ENCODE peak calls at places on chromosomes 5 and 9, in ten cellular contexts. One of them, this sample, is unnamed.

GRCh38 chr5:93245226-93245625 is 335.8 kb downstream of the NR2F1-AS1 start:
- DNase-seq in OCI-LY7: no peak
- DNase-seq in pancreas: no peak
- DNase-seq in stomach: no peak
- DNase-seq in heart left ventricle: no peak
- DNase-seq in foreskin fibroblast: no peak
- DNase-seq in iPS DF 6.9: no peak
- DNase-seq in heart right ventricle: no peak
- DNase-seq in astrocyte of the spinal cord: no peak
- DNase-seq in brain microvascular endothelial cell: no peak
- DNase-seq in this sample: no peak

GRCh38 chr5:67610191-67610912 is 413.8 kb upstream of the CD180 start:
- DNase-seq in OCI-LY7: no peak
- DNase-seq in pancreas: no peak
- DNase-seq in stomach: no peak
- DNase-seq in heart left ventricle: no peak
- DNase-seq in foreskin fibroblast: peak
- DNase-seq in iPS DF 6.9: no peak
- DNase-seq in heart right ventricle: no peak
- DNase-seq in astrocyte of the spinal cord: no peak
- DNase-seq in brain microvascular endothelial cell: no peak
- DNase-seq in this sample: peak

GRCh38 chr5:174503461-174504265 is 220.7 kb upstream of the MSX2 start:
- DNase-seq in OCI-LY7: no peak
- DNase-seq in pancreas: no peak
- DNase-seq in stomach: peak
- DNase-seq in heart left ventricle: no peak
- DNase-seq in foreskin fibroblast: peak
- DNase-seq in iPS DF 6.9: no peak
- DNase-seq in heart right ventricle: no peak
- DNase-seq in astrocyte of the spinal cord: peak
- DNase-seq in brain microvascular endothelial cell: no peak
- DNase-seq in this sample: no peak

GRCh38 chr5:71922584-71923106 is 184.6 kb upstream of the MAP1B start:
- DNase-seq in OCI-LY7: no peak
- DNase-seq in pancreas: no peak
- DNase-seq in stomach: no peak
- DNase-seq in heart left ventricle: no peak
- DNase-seq in foreskin fibroblast: peak
- DNase-seq in iPS DF 6.9: peak
- DNase-seq in heart right ventricle: no peak
- DNase-seq in astrocyte of the spinal cord: peak
- DNase-seq in brain microvascular endothelial cell: peak
- DNase-seq in this sample: no peak

GRCh38 chr5:167754501-167754941 is 536.9 kb upstream of the WWC1 start:
- DNase-seq in OCI-LY7: no peak
- DNase-seq in pancreas: no peak
- DNase-seq in stomach: no peak
- DNase-seq in heart left ventricle: no peak
- DNase-seq in foreskin fibroblast: peak
- DNase-seq in iPS DF 6.9: no peak
- DNase-seq in heart right ventricle: no peak
- DNase-seq in astrocyte of the spinal cord: peak
- DNase-seq in brain microvascular endothelial cell: no peak
- DNase-seq in this sample: no peak

GRCh38 chr5:132813599-132814440 is 718 bp downstream of the SOWAHA start:
- DNase-seq in OCI-LY7: no peak
- DNase-seq in pancreas: no peak
- DNase-seq in stomach: peak
- DNase-seq in heart left ventricle: peak
- DNase-seq in foreskin fibroblast: peak
- DNase-seq in iPS DF 6.9: no peak
- DNase-seq in heart right ventricle: no peak
- DNase-seq in astrocyte of the spinal cord: no peak
- DNase-seq in brain microvascular endothelial cell: no peak
- DNase-seq in this sample: no peak

GRCh38 chr5:33969572-33970452 is 14.7 kb downstream of the SLC45A2 start:
- DNase-seq in OCI-LY7: peak
- DNase-seq in pancreas: no peak
- DNase-seq in stomach: no peak
- DNase-seq in heart left ventricle: peak
- DNase-seq in foreskin fibroblast: peak
- DNase-seq in iPS DF 6.9: peak
- DNase-seq in heart right ventricle: no peak
- DNase-seq in astrocyte of the spinal cord: peak
- DNase-seq in brain microvascular endothelial cell: peak
- DNase-seq in this sample: peak

GRCh38 chr9:129289883-129290282 is 111.8 kb upstream of the IER5L start:
- DNase-seq in OCI-LY7: no peak
- DNase-seq in pancreas: no peak
- DNase-seq in stomach: no peak
- DNase-seq in heart left ventricle: no peak
- DNase-seq in foreskin fibroblast: no peak
- DNase-seq in iPS DF 6.9: no peak
- DNase-seq in heart right ventricle: no peak
- DNase-seq in astrocyte of the spinal cord: no peak
- DNase-seq in brain microvascular endothelial cell: no peak
- DNase-seq in this sample: no peak

GRCh38 chr9:126700296-126700695 is 86.6 kb downstream of the LMX1B start:
- DNase-seq in OCI-LY7: no peak
- DNase-seq in pancreas: no peak
- DNase-seq in stomach: no peak
- DNase-seq in heart left ventricle: no peak
- DNase-seq in foreskin fibroblast: no peak
- DNase-seq in iPS DF 6.9: no peak
- DNase-seq in heart right ventricle: no peak
- DNase-seq in astrocyte of the spinal cord: no peak
- DNase-seq in brain microvascular endothelial cell: no peak
- DNase-seq in this sample: no peak

GRCh38 chr5:51156838-51157237 is 226.4 kb upstream of the ISL1 start:
- DNase-seq in OCI-LY7: no peak
- DNase-seq in pancreas: no peak
- DNase-seq in stomach: no peak
- DNase-seq in heart left ventricle: no peak
- DNase-seq in foreskin fibroblast: no peak
- DNase-seq in iPS DF 6.9: no peak
- DNase-seq in heart right ventricle: no peak
- DNase-seq in astrocyte of the spinal cord: no peak
- DNase-seq in brain microvascular endothelial cell: no peak
- DNase-seq in this sample: no peak

GRCh38 chr9:27303219-27303618 is 6.3 kb upstream of the EQTN start:
- DNase-seq in OCI-LY7: no peak
- DNase-seq in pancreas: no peak
- DNase-seq in stomach: no peak
- DNase-seq in heart left ventricle: no peak
- DNase-seq in foreskin fibroblast: no peak
- DNase-seq in iPS DF 6.9: no peak
- DNase-seq in heart right ventricle: no peak
- DNase-seq in astrocyte of the spinal cord: no peak
- DNase-seq in brain microvascular endothelial cell: peak
- DNase-seq in this sample: no peak

GRCh38 chr5:54610197-54610898 is 92.8 kb downstream of the SNX18 start:
- DNase-seq in OCI-LY7: peak
- DNase-seq in pancreas: no peak
- DNase-seq in stomach: no peak
- DNase-seq in heart left ventricle: no peak
- DNase-seq in foreskin fibroblast: no peak
- DNase-seq in iPS DF 6.9: no peak
- DNase-seq in heart right ventricle: no peak
- DNase-seq in astrocyte of the spinal cord: no peak
- DNase-seq in brain microvascular endothelial cell: no peak
- DNase-seq in this sample: peak

GRCh38 chr9:82810902-82811301 is 252.0 kb downstream of the RASEF start:
- DNase-seq in OCI-LY7: no peak
- DNase-seq in pancreas: no peak
- DNase-seq in stomach: no peak
- DNase-seq in heart left ventricle: no peak
- DNase-seq in foreskin fibroblast: peak
- DNase-seq in iPS DF 6.9: peak
- DNase-seq in heart right ventricle: no peak
- DNase-seq in astrocyte of the spinal cord: peak
- DNase-seq in brain microvascular endothelial cell: peak
- DNase-seq in this sample: no peak

GRCh38 chr5:107806705-107807104 is 136.0 kb upstream of the EFNA5 start:
- DNase-seq in OCI-LY7: no peak
- DNase-seq in pancreas: no peak
- DNase-seq in stomach: no peak
- DNase-seq in heart left ventricle: no peak
- DNase-seq in foreskin fibroblast: peak
- DNase-seq in iPS DF 6.9: no peak
- DNase-seq in heart right ventricle: no peak
- DNase-seq in astrocyte of the spinal cord: no peak
- DNase-seq in brain microvascular endothelial cell: peak
- DNase-seq in this sample: no peak

GRCh38 chr9:2158111-2158610 is 143.0 kb downstream of the SMARCA2 start:
- DNase-seq in OCI-LY7: peak
- DNase-seq in pancreas: peak
- DNase-seq in stomach: peak
- DNase-seq in heart left ventricle: peak
- DNase-seq in foreskin fibroblast: peak
- DNase-seq in iPS DF 6.9: no peak
- DNase-seq in heart right ventricle: peak
- DNase-seq in astrocyte of the spinal cord: peak
- DNase-seq in brain microvascular endothelial cell: peak
- DNase-seq in this sample: peak

GRCh38 chr9:108837530-108837929 is 18.3 kb downstream of the ACTL7B start:
- DNase-seq in OCI-LY7: no peak
- DNase-seq in pancreas: no peak
- DNase-seq in stomach: no peak
- DNase-seq in heart left ventricle: no peak
- DNase-seq in foreskin fibroblast: no peak
- DNase-seq in iPS DF 6.9: no peak
- DNase-seq in heart right ventricle: no peak
- DNase-seq in astrocyte of the spinal cord: no peak
- DNase-seq in brain microvascular endothelial cell: no peak
- DNase-seq in this sample: no peak

GRCh38 chr9:96871176-96871575 is 16.9 kb upstream of the ZNF782 start:
- DNase-seq in OCI-LY7: no peak
- DNase-seq in pancreas: no peak
- DNase-seq in stomach: no peak
- DNase-seq in heart left ventricle: no peak
- DNase-seq in foreskin fibroblast: peak
- DNase-seq in iPS DF 6.9: no peak
- DNase-seq in heart right ventricle: no peak
- DNase-seq in astrocyte of the spinal cord: no peak
- DNase-seq in brain microvascular endothelial cell: no peak
- DNase-seq in this sample: no peak

GRCh38 chr5:158423623-158424200 is 564.8 kb upstream of the CLINT1 start:
- DNase-seq in OCI-LY7: no peak
- DNase-seq in pancreas: no peak
- DNase-seq in stomach: no peak
- DNase-seq in heart left ventricle: no peak
- DNase-seq in foreskin fibroblast: peak
- DNase-seq in iPS DF 6.9: no peak
- DNase-seq in heart right ventricle: no peak
- DNase-seq in astrocyte of the spinal cord: peak
- DNase-seq in brain microvascular endothelial cell: no peak
- DNase-seq in this sample: no peak

GRCh38 chr5:158421329-158421728 is 562.4 kb upstream of the CLINT1 start:
- DNase-seq in OCI-LY7: peak
- DNase-seq in pancreas: no peak
- DNase-seq in stomach: no peak
- DNase-seq in heart left ventricle: no peak
- DNase-seq in foreskin fibroblast: no peak
- DNase-seq in iPS DF 6.9: no peak
- DNase-seq in heart right ventricle: no peak
- DNase-seq in astrocyte of the spinal cord: no peak
- DNase-seq in brain microvascular endothelial cell: no peak
- DNase-seq in this sample: no peak

GRCh38 chr5:158422653-158423505 is 563.9 kb upstream of the CLINT1 start:
- DNase-seq in OCI-LY7: no peak
- DNase-seq in pancreas: no peak
- DNase-seq in stomach: no peak
- DNase-seq in heart left ventricle: peak
- DNase-seq in foreskin fibroblast: peak
- DNase-seq in iPS DF 6.9: no peak
- DNase-seq in heart right ventricle: no peak
- DNase-seq in astrocyte of the spinal cord: no peak
- DNase-seq in brain microvascular endothelial cell: no peak
- DNase-seq in this sample: no peak
- H3K4me3 ChIP-seq in OCI-LY7: no peak
- H3K4me3 ChIP-seq in pancreas: no peak
- H3K4me3 ChIP-seq in stomach: no peak
- H3K4me3 ChIP-seq in heart left ventricle: no peak
- H3K4me3 ChIP-seq in foreskin fibroblast: no peak
- H3K4me3 ChIP-seq in iPS DF 6.9: no peak
- H3K4me3 ChIP-seq in heart right ventricle: no peak
- H3K4me3 ChIP-seq in astrocyte of the spinal cord: no peak
- H3K4me3 ChIP-seq in brain microvascular endothelial cell: no peak
- H3K4me3 ChIP-seq in this sample: no peak

GRCh38 chr5:157562111-157562581 is 13.4 kb downstream of the ADAM19 start:
- DNase-seq in OCI-LY7: no peak
- DNase-seq in pancreas: no peak
- DNase-seq in stomach: no peak
- DNase-seq in heart left ventricle: peak
- DNase-seq in foreskin fibroblast: no peak
- DNase-seq in iPS DF 6.9: no peak
- DNase-seq in heart right ventricle: peak
- DNase-seq in astrocyte of the spinal cord: peak
- DNase-seq in brain microvascular endothelial cell: no peak
- DNase-seq in this sample: no peak
- H3K4me3 ChIP-seq in OCI-LY7: no peak
- H3K4me3 ChIP-seq in pancreas: no peak
- H3K4me3 ChIP-seq in stomach: no peak
- H3K4me3 ChIP-seq in heart left ventricle: no peak
- H3K4me3 ChIP-seq in foreskin fibroblast: no peak
- H3K4me3 ChIP-seq in iPS DF 6.9: no peak
- H3K4me3 ChIP-seq in heart right ventricle: no peak
- H3K4me3 ChIP-seq in astrocyte of the spinal cord: no peak
- H3K4me3 ChIP-seq in brain microvascular endothelial cell: no peak
- H3K4me3 ChIP-seq in this sample: no peak

GRCh38 chr5:135034963-135035677 is 1.1 kb upstream of the PITX1 start:
- DNase-seq in OCI-LY7: no peak
- DNase-seq in pancreas: no peak
- DNase-seq in stomach: no peak
- DNase-seq in heart left ventricle: no peak
- DNase-seq in foreskin fibroblast: no peak
- DNase-seq in iPS DF 6.9: no peak
- DNase-seq in heart right ventricle: no peak
- DNase-seq in astrocyte of the spinal cord: no peak
- DNase-seq in brain microvascular endothelial cell: no peak
- DNase-seq in this sample: no peak
- H3K4me3 ChIP-seq in OCI-LY7: peak
- H3K4me3 ChIP-seq in pancreas: no peak
- H3K4me3 ChIP-seq in stomach: peak
- H3K4me3 ChIP-seq in heart left ventricle: no peak
- H3K4me3 ChIP-seq in foreskin fibroblast: peak
- H3K4me3 ChIP-seq in iPS DF 6.9: no peak
- H3K4me3 ChIP-seq in heart right ventricle: no peak
- H3K4me3 ChIP-seq in astrocyte of the spinal cord: no peak
- H3K4me3 ChIP-seq in brain microvascular endothelial cell: no peak
- H3K4me3 ChIP-seq in this sample: no peak

DNA sequence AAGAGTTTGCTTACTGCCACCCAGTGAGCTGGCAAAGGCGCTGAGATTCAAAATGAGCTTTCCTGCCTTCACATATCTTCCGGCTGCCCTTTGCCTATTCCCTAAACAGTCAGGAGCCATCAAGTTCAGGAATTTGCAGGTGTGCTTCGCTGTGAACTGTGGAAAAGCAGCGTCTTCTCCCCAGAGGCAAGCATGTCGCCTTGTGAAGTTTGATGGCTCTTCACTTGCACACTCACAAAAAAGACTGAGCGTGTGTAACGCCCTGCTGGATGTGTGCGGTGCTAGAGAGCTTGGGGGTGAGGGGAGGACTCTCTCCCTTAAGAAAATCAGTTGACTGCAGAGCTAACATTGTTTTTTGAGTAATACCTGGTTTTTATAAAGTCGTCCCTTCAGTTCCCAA is 288.7 kb downstream of the DOCK8 start:
- DNase-seq in OCI-LY7: peak
- DNase-seq in pancreas: no peak
- DNase-seq in stomach: no peak
- DNase-seq in heart left ventricle: no peak
- DNase-seq in foreskin fibroblast: no peak
- DNase-seq in iPS DF 6.9: no peak
- DNase-seq in heart right ventricle: no peak
- DNase-seq in astrocyte of the spinal cord: no peak
- DNase-seq in brain microvascular endothelial cell: no peak
- DNase-seq in this sample: no peak
- H3K4me3 ChIP-seq in OCI-LY7: peak
- H3K4me3 ChIP-seq in pancreas: no peak
- H3K4me3 ChIP-seq in stomach: peak
- H3K4me3 ChIP-seq in heart left ventricle: peak
- H3K4me3 ChIP-seq in foreskin fibroblast: no peak
- H3K4me3 ChIP-seq in iPS DF 6.9: no peak
- H3K4me3 ChIP-seq in heart right ventricle: no peak
- H3K4me3 ChIP-seq in astrocyte of the spinal cord: no peak
- H3K4me3 ChIP-seq in brain microvascular endothelial cell: no peak
- H3K4me3 ChIP-seq in this sample: no peak